ENCODE peak calls at places on chromosomes 12 and 14, in four cellular contexts. One of them, this sample, is unnamed.

GRCh38 chr12:92199846-92200576 is 54.4 kb upstream of the BTG1 start:
- DNase-seq in HepG2: no peak
- DNase-seq in K562: no peak
- DNase-seq in GM12878: no peak
- DNase-seq in this sample: no peak

GRCh38 chr12:90299121-90299520 is 590.5 kb upstream of the ATP2B1 start:
- DNase-seq in HepG2: no peak
- DNase-seq in K562: no peak
- DNase-seq in GM12878: peak
- DNase-seq in this sample: no peak

GRCh38 chr12:41476499-41476898 is 288.4 kb downstream of the PDZRN4 start:
- DNase-seq in HepG2: no peak
- DNase-seq in K562: no peak
- DNase-seq in GM12878: no peak
- DNase-seq in this sample: no peak

GRCh38 chr14:102218688-102219087 is 79.0 kb downstream of the WDR20 start:
- DNase-seq in HepG2: no peak
- DNase-seq in K562: no peak
- DNase-seq in GM12878: no peak
- DNase-seq in this sample: no peak

GRCh38 chr12:107612508-107612907 is 73.1 kb upstream of the PWP1 start:
- DNase-seq in HepG2: no peak
- DNase-seq in K562: no peak
- DNase-seq in GM12878: no peak
- DNase-seq in this sample: no peak

GRCh38 chr14:32329146-32329545 is at the start of gene AKAP6:
- DNase-seq in HepG2: no peak
- DNase-seq in K562: peak
- DNase-seq in GM12878: no peak
- DNase-seq in this sample: peak

GRCh38 chr12:46830731-46831334 is 5.0 kb upstream of the SLC38A4 start:
- DNase-seq in HepG2: no peak
- DNase-seq in K562: no peak
- DNase-seq in GM12878: no peak
- DNase-seq in this sample: no peak

GRCh38 chr12:79776111-79776510 is 85.3 kb upstream of the PAWR start:
- DNase-seq in HepG2: peak
- DNase-seq in K562: no peak
- DNase-seq in GM12878: no peak
- DNase-seq in this sample: no peak

GRCh38 chr12:12939888-12940287 is 12.1 kb downstream of the GPRC5D start:
- DNase-seq in HepG2: no peak
- DNase-seq in K562: no peak
- DNase-seq in GM12878: no peak
- DNase-seq in this sample: no peak

GRCh38 chr14:91373591-91374245 is 43.9 kb downstream of the CCDC88C start:
- DNase-seq in HepG2: no peak
- DNase-seq in K562: no peak
- DNase-seq in GM12878: peak
- DNase-seq in this sample: peak

GRCh38 chr12:32561931-32562341 is 117.2 kb upstream of the DNM1L start:
- DNase-seq in HepG2: peak
- DNase-seq in K562: no peak
- DNase-seq in GM12878: no peak
- DNase-seq in this sample: no peak

GRCh38 chr12:51242150-51242549 is 3.5 kb downstream of the DAZAP2 start:
- DNase-seq in HepG2: no peak
- DNase-seq in K562: no peak
- DNase-seq in GM12878: no peak
- DNase-seq in this sample: no peak

GRCh38 chr14:103899316-103899715 is 28.9 kb upstream of the TDRD9 start:
- DNase-seq in HepG2: no peak
- DNase-seq in K562: no peak
- DNase-seq in GM12878: no peak
- DNase-seq in this sample: peak

GRCh38 chr12:63841611-63842010 is 2.9 kb upstream of the SRGAP1 start:
- DNase-seq in HepG2: no peak
- DNase-seq in K562: no peak
- DNase-seq in GM12878: no peak
- DNase-seq in this sample: no peak

GRCh38 chr12:106687652-106688051 is 86.8 kb upstream of the RIC8B start:
- DNase-seq in HepG2: no peak
- DNase-seq in K562: no peak
- DNase-seq in GM12878: no peak
- DNase-seq in this sample: no peak

GRCh38 chr12:95184119-95184518 is 33.1 kb downstream of the FGD6 start:
- DNase-seq in HepG2: no peak
- DNase-seq in K562: no peak
- DNase-seq in GM12878: no peak
- DNase-seq in this sample: no peak

GRCh38 chr12:95179011-95179410 is 38.3 kb downstream of the FGD6 start:
- DNase-seq in HepG2: no peak
- DNase-seq in K562: no peak
- DNase-seq in GM12878: no peak
- DNase-seq in this sample: no peak

GRCh38 chr12:95182868-95183415 is 34.3 kb downstream of the FGD6 start:
- DNase-seq in HepG2: no peak
- DNase-seq in K562: no peak
- DNase-seq in GM12878: no peak
- DNase-seq in this sample: no peak

GRCh38 chr12:95178136-95178535 is 39.1 kb downstream of the FGD6 start:
- DNase-seq in HepG2: no peak
- DNase-seq in K562: no peak
- DNase-seq in GM12878: no peak
- DNase-seq in this sample: no peak

DNA sequence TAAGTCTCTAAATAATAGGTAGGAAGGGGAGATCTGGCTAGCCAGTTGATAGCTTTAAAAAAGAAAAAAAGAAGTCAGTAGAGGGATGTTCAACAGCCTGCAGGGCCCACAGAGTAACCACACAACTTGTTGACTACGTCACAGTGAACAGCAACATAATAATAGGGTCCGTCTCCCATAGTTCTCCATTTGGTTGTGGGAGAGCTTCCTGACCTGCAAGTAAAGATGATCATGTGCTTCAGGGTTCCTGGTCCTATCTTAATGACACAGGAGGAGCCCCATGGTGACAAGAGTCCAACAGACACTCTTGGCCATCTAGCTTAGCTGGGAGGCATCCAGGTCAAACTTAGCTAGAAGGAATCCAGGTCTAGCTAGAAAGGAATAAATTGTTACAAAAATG is 36.2 kb downstream of the FGD6 start:
- DNase-seq in HepG2: no peak
- DNase-seq in K562: peak
- DNase-seq in GM12878: no peak
- DNase-seq in this sample: no peak
- TF ChIP-seq CHD2 in HepG2: no peak
- TF ChIP-seq CHD2 in K562: no peak
- TF ChIP-seq CHD2 in GM12878: no peak
- TF ChIP-seq CHD2 in this sample: no peak

GRCh38 chr14:70664698-70665447 is 23.2 kb downstream of the TTC9 start:
- DNase-seq in HepG2: no peak
- DNase-seq in K562: no peak
- DNase-seq in GM12878: no peak
- DNase-seq in this sample: no peak
- TF ChIP-seq USF2 in HepG2: no peak
- TF ChIP-seq USF2 in K562: no peak
- TF ChIP-seq USF2 in GM12878: no peak
- TF ChIP-seq USF2 in this sample: no peak

GRCh38 chr12:57124259-57124877 is 3.9 kb upstream of the LRP1 start:
- DNase-seq in HepG2: peak
- DNase-seq in K562: peak
- DNase-seq in GM12878: no peak
- DNase-seq in this sample: peak
- TF ChIP-seq NFIC in HepG2: no peak
- TF ChIP-seq NFIC in K562: no peak
- TF ChIP-seq NFIC in GM12878: no peak
- TF ChIP-seq NFIC in this sample: no peak

DNA sequence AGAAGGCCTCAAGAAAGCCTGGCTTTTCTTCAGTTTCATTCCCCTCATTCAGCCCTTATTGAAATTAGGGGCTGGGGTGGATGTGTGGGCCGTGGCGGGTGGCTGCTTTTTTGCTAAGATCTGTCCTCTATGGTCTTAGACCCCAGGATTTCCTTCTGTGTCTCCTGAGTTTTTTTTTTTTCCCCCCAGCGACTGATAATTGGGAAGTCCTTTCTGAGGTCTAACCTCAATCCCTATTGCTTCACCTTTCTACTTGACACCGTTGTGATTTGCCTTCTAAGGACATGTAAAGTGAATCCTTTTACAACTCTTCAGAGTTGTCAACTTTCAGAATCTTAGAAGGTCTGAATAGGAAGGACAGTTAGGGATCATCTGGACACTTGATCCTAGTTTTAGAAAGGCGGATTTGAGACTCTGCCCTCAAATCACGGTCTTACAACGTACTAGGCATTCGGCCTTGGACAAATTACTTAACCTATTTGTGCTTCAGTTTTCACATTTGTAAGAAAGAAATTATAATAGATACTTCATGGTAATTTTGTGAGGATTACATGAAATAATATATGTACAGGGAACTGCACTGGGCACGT is 4.4 kb downstream of the GPR84 start:
- DNase-seq in HepG2: no peak
- DNase-seq in K562: no peak
- DNase-seq in GM12878: no peak
- DNase-seq in this sample: no peak
- TF ChIP-seq CHD2 in HepG2: no peak
- TF ChIP-seq CHD2 in K562: no peak
- TF ChIP-seq CHD2 in GM12878: no peak
- TF ChIP-seq CHD2 in this sample: no peak

GRCh38 chr12:98738539-98738938 is 93.4 kb downstream of the APAF1 start:
- DNase-seq in HepG2: no peak
- DNase-seq in K562: no peak
- DNase-seq in GM12878: no peak
- DNase-seq in this sample: no peak
- TF ChIP-seq USF2 in HepG2: no peak
- TF ChIP-seq USF2 in K562: no peak
- TF ChIP-seq USF2 in GM12878: no peak
- TF ChIP-seq USF2 in this sample: no peak

DNA sequence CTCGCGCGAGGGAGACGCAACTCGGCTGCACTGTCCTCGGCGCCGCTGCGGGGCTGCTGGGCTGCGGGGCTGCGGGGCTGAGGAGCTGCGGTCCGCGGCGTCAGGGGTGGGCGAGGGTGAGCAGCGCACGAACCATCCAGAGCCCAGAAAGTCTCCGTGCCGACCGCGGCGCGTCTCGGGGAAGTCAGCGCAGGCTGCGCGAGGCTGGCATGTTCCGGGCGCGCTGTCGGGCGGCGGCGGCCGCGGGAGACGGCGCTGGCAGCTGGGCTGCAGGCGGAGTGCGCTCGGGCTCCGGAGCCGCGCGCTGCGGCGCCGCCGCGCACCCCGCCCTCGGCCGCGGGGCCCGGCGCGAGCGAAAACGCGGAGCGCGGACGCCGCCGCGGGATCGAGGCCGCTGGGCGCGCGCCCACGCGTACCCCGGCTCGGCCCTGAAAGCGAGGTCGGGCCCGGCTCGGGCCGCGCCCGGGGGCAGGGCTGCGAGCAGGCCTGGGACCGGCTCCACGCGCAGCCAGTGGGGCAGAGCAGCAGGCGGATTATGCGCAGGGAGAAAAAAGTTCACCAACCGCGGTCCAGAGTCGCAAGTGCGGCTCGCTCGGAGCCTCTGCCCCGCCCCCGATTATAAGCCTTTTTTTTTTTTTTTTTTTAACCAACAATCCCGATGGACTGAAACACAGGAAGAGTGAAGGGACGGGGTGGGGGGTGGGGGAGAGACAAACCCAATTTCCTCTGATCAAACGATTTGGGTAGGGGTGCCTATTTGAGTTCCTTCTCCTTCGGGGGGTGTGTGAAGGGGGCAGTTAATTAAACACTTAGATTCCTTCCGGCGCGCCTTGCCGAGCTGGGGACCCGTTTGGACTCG is at the start of gene PRICKLE1:
- DNase-seq in HepG2: no peak
- DNase-seq in K562: peak
- DNase-seq in GM12878: no peak
- DNase-seq in this sample: peak
- TF ChIP-seq NFIC in HepG2: no peak
- TF ChIP-seq NFIC in K562: no peak
- TF ChIP-seq NFIC in GM12878: no peak
- TF ChIP-seq NFIC in this sample: no peak

GRCh38 chr14:43934102-43934501 is 573.0 kb downstream of the FSCB start:
- DNase-seq in HepG2: no peak
- DNase-seq in K562: no peak
- DNase-seq in GM12878: no peak
- DNase-seq in this sample: no peak

GRCh38 chr14:43937001-43937400 is 570.1 kb downstream of the FSCB start:
- DNase-seq in HepG2: no peak
- DNase-seq in K562: no peak
- DNase-seq in GM12878: no peak
- DNase-seq in this sample: no peak

GRCh38 chr14:43939836-43940235 is 567.2 kb downstream of the FSCB start:
- DNase-seq in HepG2: no peak
- DNase-seq in K562: no peak
- DNase-seq in GM12878: no peak
- DNase-seq in this sample: no peak

DNA sequence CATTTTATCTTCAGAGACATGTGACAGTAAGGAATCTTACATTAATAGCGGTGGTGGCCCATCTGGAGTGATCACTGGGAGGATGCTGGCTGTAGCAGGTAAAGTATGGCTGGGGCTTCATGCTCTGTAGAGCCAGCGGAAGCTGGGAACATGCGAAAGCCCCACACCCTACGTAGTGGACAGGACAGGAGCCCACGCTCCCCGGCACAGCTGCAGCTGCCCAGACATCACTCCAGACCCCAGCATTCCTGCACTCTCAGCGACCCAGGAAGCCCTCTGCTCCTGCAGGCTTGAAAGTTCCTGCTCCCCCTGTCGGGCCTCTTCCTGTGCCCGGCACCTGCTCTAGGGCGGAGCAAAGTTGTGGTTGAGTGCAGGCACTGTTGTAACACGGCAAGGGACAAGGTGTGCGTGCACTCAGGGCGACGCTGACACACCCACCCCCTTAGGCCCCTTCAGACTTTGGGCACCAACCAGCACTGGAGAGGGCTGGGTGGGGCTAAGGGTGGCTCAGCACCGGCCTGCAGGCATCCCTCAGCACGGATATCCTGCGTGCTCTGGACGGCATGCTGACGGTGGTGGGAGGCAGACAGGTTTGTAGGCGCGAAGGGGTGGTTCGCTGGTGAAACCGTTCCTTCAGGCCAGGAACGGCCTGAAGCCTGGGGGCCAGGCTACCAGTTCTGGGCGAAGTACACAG is 568.3 kb downstream of the FSCB start:
- DNase-seq in HepG2: no peak
- DNase-seq in K562: no peak
- DNase-seq in GM12878: no peak
- DNase-seq in this sample: no peak
- TF ChIP-seq CHD2 in HepG2: no peak
- TF ChIP-seq CHD2 in K562: no peak
- TF ChIP-seq CHD2 in GM12878: no peak
- TF ChIP-seq CHD2 in this sample: no peak

This sample was measured in SK-N-SH.